ENCODE peak calls at places on chromosomes 16 and 17, in five cellular contexts. I is body of pancreas, G is fibroblast of the aortic adventitia, A is AG10803, H is brain microvascular endothelial cell. B is an unnamed sample.

GRCh38 chr16:14344292-14344691 is 273.2 kb downstream of the MRTFB start:
- DNase-seq in A (no peak), H (no peak), G (no peak), I (no peak), B (no peak)

GRCh38 chr17:64459284-64459747 is 10.4 kb downstream of the MILR1 start:
- DNase-seq in A (peak; percentile 45), G (peak; percentile 51), I (no peak), H (peak; percentile 80), B (no peak)

GRCh38 chr17:21119247-21119944 is 7.4 kb upstream of the DHRS7B start:
- DNase-seq in A (peak; percentile 62), I (peak; percentile 70), H (peak; percentile 52), G (peak; percentile 78), B (no peak)

GRCh38 chr17:47955497-47956461 is 1.9 kb downstream of the PRR15L start:
- DNase-seq in H (no peak), I (peak; percentile 94), G (peak; percentile 13), A (no peak), B (no peak)

GRCh38 chr16:89511352-89511751 is 3.1 kb downstream of the SPG7 start:
- DNase-seq in I (no peak), A (no peak), G (no peak), H (no peak), B (no peak)

GRCh38 chr17:76789235-76789788 is 51.4 kb downstream of the MFSD11 start:
- DNase-seq in I (no peak), A (no peak), H (no peak), G (no peak), B (no peak)

GRCh38 chr16:17471745-17472075 is 950 bp upstream of the XYLT1 start:
- DNase-seq in I (no peak), H (no peak), G (no peak), A (no peak), B (no peak)

GRCh38 chr17:10186771-10187425 is 11.5 kb downstream of the GAS7 start:
- DNase-seq in G (no peak), H (no peak), A (peak; percentile 49), I (no peak), B (no peak)

GRCh38 chr16:57884655-57885133 is 82.4 kb upstream of the KIFC3 start:
- DNase-seq in H (no peak), G (no peak), I (no peak), A (no peak), B (no peak)

GRCh38 chr17:38564869-38565268 is 40.9 kb downstream of the SRCIN1 start:
- DNase-seq in G (no peak), H (no peak), A (no peak), I (no peak), B (no peak)

GRCh38 chr17:77507116-77507885 is 366.5 kb downstream of the SEC14L1 start:
- DNase-seq in H (no peak), G (no peak), A (no peak), I (no peak), B (no peak)

GRCh38 chr16:12010388-12011251 is 34.1 kb downstream of the SNX29 start:
- DNase-seq in G (peak; percentile 21), H (no peak), A (peak; percentile 64), I (no peak), B (no peak)

GRCh38 chr17:28961391-28961790 is 10.1 kb upstream of the PHF12 start:
- DNase-seq in A (no peak), I (no peak), G (no peak), H (no peak), B (no peak)

GRCh38 chr17:47839071-47839470 is 2.0 kb downstream of the SCRN2 start:
- DNase-seq in G (no peak), A (no peak), H (no peak), I (no peak), B (no peak)

GRCh38 chr17:68801564-68801963 is 153.6 kb downstream of the ABCA8 start:
- DNase-seq in G (no peak), A (no peak), H (no peak), I (no peak), B (no peak)

GRCh38 chr16:853981-854807 is 53.7 kb upstream of the GNG13 start:
- DNase-seq in H (no peak), I (no peak), A (no peak), G (no peak), B (no peak)

GRCh38 chr17:2796164-2797140 is at the start of gene RAP1GAP2:
- DNase-seq in H (no peak), A (no peak), G (no peak), I (no peak), B (no peak)

GRCh38 chr16:67885545-67885944 is 860 bp downstream of the NRN1L start:
- DNase-seq in A (no peak), G (no peak), I (no peak), H (no peak), B (no peak)

GRCh38 chr17:47810200-47810821 is 11.3 kb downstream of the OSBPL7 start:
- DNase-seq in G (peak; percentile 85), I (peak; percentile 88), H (peak; percentile 94), A (peak; percentile 87), B (peak; percentile 73)

GRCh38 chr17:36470499-36470898 is 16.0 kb upstream of the ZNHIT3 start:
- DNase-seq in A (no peak), H (no peak), I (no peak), G (no peak), B (no peak)

GRCh38 chr16:1052791-1053521 is 19.6 kb upstream of the SSTR5 start:
- DNase-seq in G (no peak), I (no peak), A (no peak), H (no peak), B (peak; percentile 42)

GRCh38 chr16:52812945-52813556 is 239.6 kb downstream of the CHD9NB start:
- DNase-seq in H (peak; percentile 79), I (no peak), G (peak; percentile 5), A (peak; percentile 28), B (peak; percentile 25)

GRCh38 chr17:47324224-47325020 is 667 bp downstream of the EFCAB13 start:
- DNase-seq in G (peak; percentile 50), H (no peak), A (peak; percentile 18), I (peak; percentile 49), B (no peak)

GRCh38 chr16:79658301-79659001 is 57.9 kb upstream of the MAF start:
- DNase-seq in G (peak; percentile 9), I (no peak), H (peak; percentile 95), A (peak; percentile 48), B (peak; percentile 47)

GRCh38 chr16:8108991-8109509 is 481.3 kb downstream of the TMEM114 start:
- DNase-seq in H (no peak), I (no peak), G (no peak), A (no peak), B (no peak)

GRCh38 chr17:35086931-35087573 is 23.5 kb upstream of the RFFL start:
- DNase-seq in I (no peak), H (no peak), G (no peak), A (no peak), B (no peak)

GRCh38 chr17:35087731-35088646 is 24.5 kb upstream of the RFFL start:
- DNase-seq in H (peak; percentile 34), A (peak; percentile 46), I (peak; percentile 51), G (peak; percentile 49), B (no peak)

GRCh38 chr17:35088647-35088910 is 25.1 kb upstream of the RFFL start:
- DNase-seq in I (no peak), G (no peak), H (no peak), A (no peak), B (no peak)

GRCh38 chr17:35088911-35089845 is 25.7 kb upstream of the RFFL start:
- DNase-seq in G (peak; percentile 71), I (peak; percentile 89), H (peak; percentile 66), A (peak; percentile 73), B (no peak)

DNA sequence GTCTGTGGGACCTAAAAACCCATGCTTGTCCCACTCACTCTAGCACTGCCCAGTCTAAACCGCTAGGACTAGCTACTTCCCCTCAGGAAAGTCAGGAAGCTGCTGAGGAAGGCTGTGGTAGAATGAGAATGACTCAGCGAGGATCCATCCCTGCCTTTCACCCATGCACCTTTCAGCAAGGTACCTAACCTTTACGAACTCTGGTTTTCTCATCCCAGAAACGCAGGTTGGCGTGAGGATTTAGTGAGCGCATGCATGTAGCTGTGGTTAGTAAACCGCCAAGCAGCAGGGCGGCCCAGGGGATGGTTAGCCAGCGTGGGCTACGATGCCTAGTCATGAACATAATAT is 26.3 kb upstream of the RFFL start:
- DNase-seq in G (no peak), A (peak; percentile 30), H (no peak), I (no peak), B (no peak)
- H3K4me3 ChIP-seq in G (no peak overlapping the region), A (peak overlapping the region; percentile 56), H (no peak overlapping the region), I (no peak overlapping the region), B (no peak overlapping the region)

DNA sequence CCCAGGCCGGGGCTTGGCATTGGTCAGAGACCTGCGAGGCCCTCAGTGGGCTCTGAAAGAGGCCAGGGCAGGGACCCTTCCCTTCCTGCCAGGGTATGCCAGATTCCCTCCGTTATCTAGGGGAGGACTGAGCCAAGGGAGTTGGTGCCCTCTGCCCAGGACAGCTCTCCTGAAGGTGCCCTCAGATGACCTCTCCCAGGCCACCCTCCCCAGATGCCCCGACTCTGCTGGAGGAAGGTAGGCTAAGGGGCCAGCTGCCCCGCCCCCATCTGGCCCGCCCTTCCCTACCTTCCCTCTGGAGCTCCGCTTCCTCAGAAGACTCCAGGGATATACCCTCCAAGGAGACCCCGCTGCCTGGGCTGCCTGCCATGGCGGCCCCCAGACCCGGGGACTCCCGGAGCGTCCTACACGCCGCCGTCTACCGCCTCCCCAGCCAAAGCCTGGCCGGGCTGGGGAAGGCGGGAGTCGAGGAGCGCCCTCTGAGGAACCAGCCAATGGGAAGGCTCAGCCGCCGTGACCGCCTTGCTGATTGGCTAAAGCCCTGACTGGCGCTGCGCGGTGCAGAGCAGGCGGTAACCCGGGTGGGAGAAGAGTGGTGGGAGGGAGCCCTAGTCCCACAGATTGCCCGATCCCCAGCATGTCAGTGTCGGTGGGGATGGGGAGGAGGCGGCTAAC is 7.0 kb downstream of the MPP2 start:
- DNase-seq in I (peak; percentile 80), A (peak; percentile 66), H (peak; percentile 75), G (peak; percentile 72), B (peak; percentile 37)
- H3K4me3 ChIP-seq in I (peak overlapping the region; percentile 15), A (peak overlapping the region; percentile 57), H (peak overlapping the region; percentile 48), G (peak overlapping the region; percentile 60), B (peak overlapping the region; percentile 54)

GRCh38 chr17:7790150-7790549 is 43.9 kb upstream of the KDM6B start:
- DNase-seq in H (no peak), A (no peak), G (no peak), I (no peak), B (no peak)
- H3K4me3 ChIP-seq in H (no peak overlapping the region), A (no peak overlapping the region), G (no peak overlapping the region), I (no peak overlapping the region), B (no peak overlapping the region)

DNA sequence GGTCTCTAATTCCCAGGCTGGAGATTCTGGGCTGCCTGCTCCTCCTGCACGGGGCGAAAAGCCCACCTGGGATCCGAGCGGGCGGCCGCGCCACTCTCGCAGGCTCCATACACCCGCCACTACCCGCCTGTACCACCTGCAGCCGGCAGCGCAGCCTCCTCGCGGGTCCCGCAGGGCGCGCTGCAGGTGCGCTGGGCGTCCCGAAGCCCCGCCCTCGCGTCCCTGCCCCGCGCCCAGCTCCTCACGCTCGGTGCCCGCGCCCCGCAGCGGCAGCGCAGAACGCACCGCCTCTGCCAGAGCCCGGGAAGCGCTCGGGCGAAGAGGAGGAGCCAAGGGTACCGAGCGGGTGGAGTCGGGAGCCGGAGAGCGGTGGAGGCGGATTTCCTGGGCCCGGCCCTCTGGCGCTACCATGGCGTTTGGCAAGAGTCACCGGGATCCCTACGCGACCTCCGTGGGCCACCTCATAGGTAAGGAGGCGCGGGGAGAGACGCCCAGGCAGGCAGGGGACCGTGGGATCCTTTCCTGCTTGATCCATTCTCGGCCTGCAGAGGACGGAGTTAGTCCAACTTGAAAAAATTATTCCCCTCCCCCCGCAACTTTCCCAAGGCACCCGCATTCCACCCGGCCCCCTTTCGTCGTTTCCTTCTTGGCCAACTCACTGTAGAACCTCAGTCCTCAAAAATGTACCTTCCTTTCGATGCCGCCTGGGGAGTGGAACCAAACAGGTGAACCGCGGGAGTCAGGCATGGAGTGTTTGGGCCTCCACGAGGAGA is at the start of gene TOM1L1:
- DNase-seq in H (peak; percentile 47), A (peak; percentile 57), G (peak; percentile 45), I (peak; percentile 87), B (no peak)
- H3K4me3 ChIP-seq in H (peak within 1 kb of the TSS; percentile 77), A (peak within 1 kb of the TSS; percentile 77), G (peak within 1 kb of the TSS; percentile 76), I (peak within 1 kb of the TSS; percentile 39), B (peak within 1 kb of the TSS; percentile 67)

GRCh38 chr17:40284085-40284713 is 3.5 kb upstream of the CDC6 start:
- DNase-seq in G (peak; percentile 89), A (peak; percentile 87), I (no peak), H (peak; percentile 63), B (no peak)
- H3K4me3 ChIP-seq in G (peak overlapping the region; percentile 62), A (peak overlapping the region; percentile 47), I (no peak overlapping the region), H (peak overlapping the region; percentile 42), B (peak overlapping the region; percentile 21)

B was measured in skeletal muscle cell.